ENCODE peak calls at places on chromosomes 2 and 18, in five cellular contexts. K, C, S, H and V are unnamed samples.

GRCh38 chr2:138744709-138745108 is 35.5 kb downstream of the NXPH2 start:
- DNase-seq in K (no peak), C (no peak), S (no peak), H (no peak), V (no peak)

GRCh38 chr18:76486029-76486428 is 9.0 kb downstream of the ZNF516 start:
- DNase-seq in K (no peak), C (no peak), S (no peak), H (no peak), V (no peak)

GRCh38 chr2:72994282-72994990 is 77.1 kb downstream of the SFXN5 start:
- DNase-seq in K (no peak), C (no peak), S (no peak), H (no peak), V (no peak)

GRCh38 chr2:138059487-138059886 is 95.2 kb downstream of the HNMT start:
- DNase-seq in K (no peak), C (no peak), S (no peak), H (no peak), V (no peak)

GRCh38 chr2:100321181-100321880 is 970 bp downstream of the LONRF2 start:
- DNase-seq in K (peak), C (no peak), S (no peak), H (no peak), V (no peak)

GRCh38 chr2:15667579-15668556 is 76.2 kb downstream of the DDX1 start:
- DNase-seq in K (no peak), C (no peak), S (no peak), H (no peak), V (no peak)

GRCh38 chr18:79439201-79440023 is 43.7 kb downstream of the NFATC1 start:
- DNase-seq in K (no peak), C (peak), S (peak), H (no peak), V (no peak)

GRCh38 chr2:121722479-121722878 is 14.2 kb downstream of the NIFK start:
- DNase-seq in K (no peak), C (no peak), S (no peak), H (no peak), V (no peak)

GRCh38 chr18:56112013-56112749 is 524.2 kb upstream of the TCF4 start:
- DNase-seq in K (no peak), C (no peak), S (no peak), H (peak), V (peak)

GRCh38 chr2:202036601-202037037 is 3.0 kb downstream of the FZD7 start:
- DNase-seq in K (peak), C (no peak), S (no peak), H (no peak), V (no peak)

GRCh38 chr2:25853038-25853638 is 25.1 kb downstream of the ASXL2 start:
- DNase-seq in K (no peak), C (no peak), S (peak), H (no peak), V (no peak)

GRCh38 chr2:11709293-11709692 is 37.1 kb upstream of the LPIN1 start:
- DNase-seq in K (no peak), C (no peak), S (no peak), H (no peak), V (no peak)

GRCh38 chr18:10169064-10169562 is 255.3 kb downstream of the VAPA start:
- DNase-seq in K (no peak), C (no peak), S (no peak), H (no peak), V (no peak)

GRCh38 chr2:213420829-213421385 is 136.6 kb downstream of the SPAG16 start:
- DNase-seq in K (no peak), C (no peak), S (no peak), H (no peak), V (no peak)

GRCh38 chr2:220463876-220464275 is 836.4 kb downstream of the SLC4A3 start:
- DNase-seq in K (no peak), C (no peak), S (no peak), H (no peak), V (no peak)

GRCh38 chr2:18740428-18740827 is 151.1 kb upstream of the NT5C1B start:
- DNase-seq in K (no peak), C (no peak), S (no peak), H (no peak), V (no peak)

GRCh38 chr18:49901862-49902340 is 88.6 kb upstream of the ACAA2 start:
- DNase-seq in K (no peak), C (no peak), S (no peak), H (no peak), V (no peak)

GRCh38 chr18:12748671-12749070 is 45.8 kb downstream of the PSMG2 start:
- DNase-seq in K (no peak), C (no peak), S (no peak), H (no peak), V (no peak)

GRCh38 chr2:16664809-16665745 is 557 bp downstream of the CYRIA start:
- DNase-seq in K (no peak), C (no peak), S (no peak), H (no peak), V (no peak)

GRCh38 chr2:199830531-199830930 is 20.5 kb downstream of the FTCDNL1 start:
- DNase-seq in K (no peak), C (no peak), S (no peak), H (no peak), V (no peak)

GRCh38 chr2:145546091-145546490 is 1026.2 kb upstream of the ZEB2 start:
- DNase-seq in K (no peak), C (no peak), S (no peak), H (no peak), V (no peak)

GRCh38 chr2:195486987-195487644 is 169.9 kb upstream of the SLC39A10 start:
- DNase-seq in K (no peak), C (no peak), S (peak), H (peak), V (no peak)

GRCh38 chr2:143182649-143183048 is 53.4 kb downstream of the ARHGAP15 start:
- DNase-seq in K (no peak), C (no peak), S (no peak), H (no peak), V (no peak)

GRCh38 chr2:224736227-224736626 is 20.1 kb upstream of the CCDC195 start:
- DNase-seq in K (no peak), C (no peak), S (no peak), H (no peak), V (no peak)

GRCh38 chr2:212646698-212647097 is 108.1 kb upstream of the ERBB4 start:
- DNase-seq in K (no peak), C (no peak), S (no peak), H (no peak), V (no peak)

GRCh38 chr2:80852079-80852807 is 547.7 kb upstream of the LRRTM1 start:
- DNase-seq in K (no peak), C (no peak), S (no peak), H (no peak), V (no peak)

GRCh38 chr2:239193925-239194687 is 206.7 kb downstream of the HDAC4 start:
- DNase-seq in K (peak), C (no peak), S (no peak), H (no peak), V (no peak)

GRCh38 chr2:241846406-241846805 is 12.3 kb downstream of the PDCD1 start:
- DNase-seq in K (no peak), C (no peak), S (no peak), H (no peak), V (no peak)

GRCh38 chr2:42385225-42385624 is 24.2 kb upstream of the COX7A2L start:
- DNase-seq in K (peak), C (no peak), S (no peak), H (no peak), V (no peak)

GRCh38 chr2:198134287-198134955 is 330.0 kb downstream of the PLCL1 start:
- DNase-seq in K (no peak), C (no peak), S (no peak), H (no peak), V (no peak)